ENCODE peak calls at places on chromosomes 11 and 22, in four cellular contexts. One of them, this sample, is unnamed.

GRCh38 chr11:121330614-121331435 is 38.3 kb downstream of the SC5D start:
- DNase-seq in HL-60: no peak
- DNase-seq in CD4-positive, alpha-beta T cell: no peak
- DNase-seq in thyroid gland: no peak
- DNase-seq in this sample: no peak

GRCh38 chr11:116513894-116514293 is 258.9 kb downstream of the BUD13 start:
- DNase-seq in HL-60: peak; percentile 33
- DNase-seq in CD4-positive, alpha-beta T cell: no peak
- DNase-seq in thyroid gland: peak; percentile 26
- DNase-seq in this sample: no peak

GRCh38 chr11:75430692-75431532 is 2.1 kb downstream of the KLHL35 start:
- DNase-seq in HL-60: no peak
- DNase-seq in CD4-positive, alpha-beta T cell: no peak
- DNase-seq in thyroid gland: no peak
- DNase-seq in this sample: no peak

GRCh38 chr22:50702261-50702671 is 29.6 kb downstream of the SHANK3 start:
- DNase-seq in HL-60: no peak
- DNase-seq in CD4-positive, alpha-beta T cell: no peak
- DNase-seq in thyroid gland: no peak
- DNase-seq in this sample: no peak

GRCh38 chr11:17525570-17525969 is 18.6 kb downstream of the USH1C start:
- DNase-seq in HL-60: no peak
- DNase-seq in CD4-positive, alpha-beta T cell: no peak
- DNase-seq in thyroid gland: no peak
- DNase-seq in this sample: no peak

GRCh38 chr22:24390576-24390975 is 36.8 kb upstream of the ADORA2A start:
- DNase-seq in HL-60: no peak
- DNase-seq in CD4-positive, alpha-beta T cell: no peak
- DNase-seq in thyroid gland: no peak
- DNase-seq in this sample: peak; percentile 42

GRCh38 chr11:111305871-111306270 is 7.5 kb downstream of the POU2AF3 start:
- DNase-seq in HL-60: no peak
- DNase-seq in CD4-positive, alpha-beta T cell: no peak
- DNase-seq in thyroid gland: no peak
- DNase-seq in this sample: no peak

GRCh38 chr11:106172389-106172991 is 95.0 kb downstream of the AASDHPPT start:
- DNase-seq in HL-60: no peak
- DNase-seq in CD4-positive, alpha-beta T cell: no peak
- DNase-seq in thyroid gland: no peak
- DNase-seq in this sample: no peak

GRCh38 chr11:73170140-73170539 is 28.0 kb upstream of the FCHSD2 start:
- DNase-seq in HL-60: no peak
- DNase-seq in CD4-positive, alpha-beta T cell: no peak
- DNase-seq in thyroid gland: peak; percentile 9
- DNase-seq in this sample: no peak

GRCh38 chr22:19128946-19129727 is 2.0 kb upstream of the TSSK2 start:
- DNase-seq in HL-60: no peak
- DNase-seq in CD4-positive, alpha-beta T cell: no peak
- DNase-seq in thyroid gland: no peak
- DNase-seq in this sample: no peak

GRCh38 chr11:73386026-73386425 is 9.8 kb downstream of the RELT start:
- DNase-seq in HL-60: peak; percentile 96
- DNase-seq in CD4-positive, alpha-beta T cell: no peak
- DNase-seq in thyroid gland: no peak
- DNase-seq in this sample: no peak

GRCh38 chr11:86119062-86119461 is 50.2 kb upstream of the PICALM start:
- DNase-seq in HL-60: no peak
- DNase-seq in CD4-positive, alpha-beta T cell: no peak
- DNase-seq in thyroid gland: peak; percentile 61
- DNase-seq in this sample: no peak

GRCh38 chr11:86117706-86118050 is 48.8 kb upstream of the PICALM start:
- DNase-seq in HL-60: no peak
- DNase-seq in CD4-positive, alpha-beta T cell: no peak
- DNase-seq in thyroid gland: no peak
- DNase-seq in this sample: no peak

GRCh38 chr11:86116996-86117705 is 48.3 kb upstream of the PICALM start:
- DNase-seq in HL-60: no peak
- DNase-seq in CD4-positive, alpha-beta T cell: no peak
- DNase-seq in thyroid gland: no peak
- DNase-seq in this sample: no peak

GRCh38 chr11:86116386-86116726 is 47.5 kb upstream of the PICALM start:
- DNase-seq in HL-60: no peak
- DNase-seq in CD4-positive, alpha-beta T cell: no peak
- DNase-seq in thyroid gland: no peak
- DNase-seq in this sample: peak; percentile 18

DNA sequence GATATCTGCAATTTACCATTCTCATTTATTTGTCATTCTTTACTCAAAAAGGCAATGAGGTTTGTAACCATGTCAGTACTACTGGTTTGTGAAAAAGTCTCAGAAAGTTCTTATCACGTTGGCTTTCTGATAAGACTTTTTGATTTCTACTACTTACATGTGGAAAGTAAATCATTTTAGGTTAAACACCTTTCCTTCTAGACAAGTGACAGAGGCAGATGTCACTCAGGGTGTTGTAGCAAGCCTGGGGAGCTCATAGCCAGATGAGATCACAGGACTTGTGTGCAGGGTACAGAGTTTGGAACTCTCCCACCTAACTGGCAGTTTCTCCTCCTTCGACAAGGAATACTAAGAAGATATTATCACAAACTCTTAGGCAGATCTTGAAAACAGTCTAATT is 49.3 kb upstream of the PICALM start:
- DNase-seq in HL-60: no peak
- DNase-seq in CD4-positive, alpha-beta T cell: no peak
- DNase-seq in thyroid gland: peak; percentile 4
- DNase-seq in this sample: no peak
- H3K27me3 ChIP-seq in HL-60: no peaks in the 10 kb centered on the region
- H3K27me3 ChIP-seq in CD4-positive, alpha-beta T cell: no peaks in the 10 kb centered on the region
- H3K27me3 ChIP-seq in thyroid gland: no peaks in the 10 kb centered on the region
- H3K27me3 ChIP-seq in this sample: no peaks in the 10 kb centered on the region

GRCh38 chr22:43980579-43980978 is 25.3 kb downstream of the SAMM50 start:
- DNase-seq in HL-60: no peak
- DNase-seq in CD4-positive, alpha-beta T cell: no peak
- DNase-seq in thyroid gland: no peak
- DNase-seq in this sample: no peak

GRCh38 chr22:43978558-43978957 is 23.3 kb downstream of the SAMM50 start:
- DNase-seq in HL-60: no peak
- DNase-seq in CD4-positive, alpha-beta T cell: no peak
- DNase-seq in thyroid gland: no peak
- DNase-seq in this sample: peak; percentile 27

GRCh38 chr22:43974028-43974545 is 18.8 kb downstream of the SAMM50 start:
- DNase-seq in HL-60: no peak
- DNase-seq in CD4-positive, alpha-beta T cell: no peak
- DNase-seq in thyroid gland: no peak
- DNase-seq in this sample: no peak

GRCh38 chr22:43975041-43975440 is 19.8 kb downstream of the SAMM50 start:
- DNase-seq in HL-60: no peak
- DNase-seq in CD4-positive, alpha-beta T cell: no peak
- DNase-seq in thyroid gland: no peak
- DNase-seq in this sample: no peak

GRCh38 chr22:43976861-43977795 is 21.9 kb downstream of the SAMM50 start:
- DNase-seq in HL-60: no peak
- DNase-seq in CD4-positive, alpha-beta T cell: no peak
- DNase-seq in thyroid gland: no peak
- DNase-seq in this sample: no peak
- H3K27me3 ChIP-seq in HL-60: no peaks in the 10 kb centered on the region
- H3K27me3 ChIP-seq in CD4-positive, alpha-beta T cell: no peaks in the 10 kb centered on the region
- H3K27me3 ChIP-seq in thyroid gland: no peaks in the 10 kb centered on the region
- H3K27me3 ChIP-seq in this sample: no peaks in the 10 kb centered on the region

GRCh38 chr22:20232781-20233180 is 35.3 kb downstream of the RTN4R start:
- DNase-seq in HL-60: no peak
- DNase-seq in CD4-positive, alpha-beta T cell: no peak
- DNase-seq in thyroid gland: peak; percentile 68
- DNase-seq in this sample: no peak
- H3K27me3 ChIP-seq in HL-60: no peaks in the 10 kb centered on the region
- H3K27me3 ChIP-seq in CD4-positive, alpha-beta T cell: no peaks in the 10 kb centered on the region
- H3K27me3 ChIP-seq in thyroid gland: no peaks in the 10 kb centered on the region
- H3K27me3 ChIP-seq in this sample: no peaks in the 10 kb centered on the region

GRCh38 chr22:30396871-30397655 is at the start of gene SEC14L2:
- DNase-seq in HL-60: no peak
- DNase-seq in CD4-positive, alpha-beta T cell: peak; percentile 71
- DNase-seq in thyroid gland: peak; percentile 86
- DNase-seq in this sample: peak; percentile 74
- H3K27me3 ChIP-seq in HL-60: peaks cover 16% of the 10 kb centered on the region
- H3K27me3 ChIP-seq in CD4-positive, alpha-beta T cell: no peaks in the 10 kb centered on the region
- H3K27me3 ChIP-seq in thyroid gland: no peaks in the 10 kb centered on the region
- H3K27me3 ChIP-seq in this sample: no peaks in the 10 kb centered on the region

GRCh38 chr22:22890085-22890484 is 2.5 kb downstream of the IGLL5 start:
- DNase-seq in HL-60: no peak
- DNase-seq in CD4-positive, alpha-beta T cell: no peak
- DNase-seq in thyroid gland: no peak
- DNase-seq in this sample: no peak
- H3K27me3 ChIP-seq in HL-60: peaks cover 6% of the 10 kb centered on the region
- H3K27me3 ChIP-seq in CD4-positive, alpha-beta T cell: no peaks in the 10 kb centered on the region
- H3K27me3 ChIP-seq in thyroid gland: no peaks in the 10 kb centered on the region
- H3K27me3 ChIP-seq in this sample: no peaks in the 10 kb centered on the region

GRCh38 chr22:28247667-28248363 is 328.8 kb upstream of the PITPNB start:
- DNase-seq in HL-60: no peak
- DNase-seq in CD4-positive, alpha-beta T cell: no peak
- DNase-seq in thyroid gland: no peak
- DNase-seq in this sample: no peak

GRCh38 chr22:28245579-28246224 is 326.6 kb upstream of the PITPNB start:
- DNase-seq in HL-60: no peak
- DNase-seq in CD4-positive, alpha-beta T cell: no peak
- DNase-seq in thyroid gland: no peak
- DNase-seq in this sample: no peak

GRCh38 chr22:28249402-28249801 is 330.3 kb upstream of the PITPNB start:
- DNase-seq in HL-60: no peak
- DNase-seq in CD4-positive, alpha-beta T cell: no peak
- DNase-seq in thyroid gland: no peak
- DNase-seq in this sample: no peak

GRCh38 chr22:28246392-28246791 is 327.3 kb upstream of the PITPNB start:
- DNase-seq in HL-60: no peak
- DNase-seq in CD4-positive, alpha-beta T cell: no peak
- DNase-seq in thyroid gland: no peak
- DNase-seq in this sample: no peak

DNA sequence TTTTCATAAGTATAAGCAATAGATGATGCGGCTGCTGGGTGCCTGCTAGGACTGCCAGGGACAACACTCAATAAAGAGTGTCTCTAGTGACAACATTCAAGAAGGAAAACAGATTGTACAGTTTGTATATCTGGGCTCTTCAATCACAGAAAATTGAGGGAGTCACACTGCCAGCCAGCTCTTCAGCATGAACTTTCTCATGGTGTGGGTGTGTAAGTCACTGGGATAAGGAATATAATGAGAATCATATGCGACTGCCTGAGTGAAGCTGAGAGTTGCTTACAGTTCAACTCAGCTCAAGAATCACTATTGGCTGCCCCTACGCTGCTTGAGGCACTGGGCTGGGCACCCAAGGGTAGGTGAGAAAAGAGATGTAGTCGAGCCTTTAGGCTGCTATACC is 328.1 kb upstream of the PITPNB start:
- DNase-seq in HL-60: no peak
- DNase-seq in CD4-positive, alpha-beta T cell: no peak
- DNase-seq in thyroid gland: no peak
- DNase-seq in this sample: no peak
- H3K27me3 ChIP-seq in HL-60: peaks cover 10% of the 10 kb centered on the region
- H3K27me3 ChIP-seq in CD4-positive, alpha-beta T cell: no peaks in the 10 kb centered on the region
- H3K27me3 ChIP-seq in thyroid gland: no peaks in the 10 kb centered on the region
- H3K27me3 ChIP-seq in this sample: no peaks in the 10 kb centered on the region

This sample was measured in body of pancreas.